ENCODE peak calls at places on chromosomes 3 and 15, in seven cellular contexts. One of them, this sample, is unnamed. For H3K4me1, the result is how much of the 10 kb centered on the place peaks cover.

GRCh38 chr15:74489518-74490338 is 28.8 kb upstream of the UBL7 start:
- DNase-seq in SK-N-SH: peak
- DNase-seq in psoas muscle: peak
- DNase-seq in CD8-positive, alpha-beta memory T cell: peak
- DNase-seq in thyroid gland: peak
- DNase-seq in heart left ventricle: peak
- DNase-seq in neural progenitor cell: peak
- DNase-seq in this sample: peak

GRCh38 chr3:145739926-145740325 is 421.1 kb downstream of the PLOD2 start:
- DNase-seq in psoas muscle: no peak
- DNase-seq in neural progenitor cell: no peak
- DNase-seq in CD8-positive, alpha-beta memory T cell: no peak
- DNase-seq in heart left ventricle: no peak
- DNase-seq in thyroid gland: no peak
- DNase-seq in SK-N-SH: no peak
- DNase-seq in this sample: no peak

GRCh38 chr3:31472479-31473390 is 60.0 kb upstream of the STT3B start:
- DNase-seq in psoas muscle: no peak
- DNase-seq in thyroid gland: no peak
- DNase-seq in SK-N-SH: no peak
- DNase-seq in heart left ventricle: no peak
- DNase-seq in neural progenitor cell: no peak
- DNase-seq in CD8-positive, alpha-beta memory T cell: no peak
- DNase-seq in this sample: peak

GRCh38 chr3:4071481-4072184 is 231.5 kb upstream of the SETMAR start:
- DNase-seq in CD8-positive, alpha-beta memory T cell: no peak
- DNase-seq in neural progenitor cell: peak
- DNase-seq in SK-N-SH: no peak
- DNase-seq in heart left ventricle: no peak
- DNase-seq in psoas muscle: no peak
- DNase-seq in thyroid gland: no peak
- DNase-seq in this sample: no peak

GRCh38 chr15:72271895-72272212 is 500 bp downstream of the PARP6 start:
- DNase-seq in heart left ventricle: no peak
- DNase-seq in psoas muscle: no peak
- DNase-seq in CD8-positive, alpha-beta memory T cell: no peak
- DNase-seq in thyroid gland: no peak
- DNase-seq in neural progenitor cell: peak
- DNase-seq in SK-N-SH: no peak
- DNase-seq in this sample: peak

GRCh38 chr15:56243774-56244236 is at the start of gene RFX7:
- DNase-seq in heart left ventricle: peak
- DNase-seq in psoas muscle: peak
- DNase-seq in SK-N-SH: peak
- DNase-seq in neural progenitor cell: peak
- DNase-seq in CD8-positive, alpha-beta memory T cell: peak
- DNase-seq in thyroid gland: peak
- DNase-seq in this sample: peak

GRCh38 chr15:46956456-46956855 is 760.8 kb upstream of the SEMA6D start:
- DNase-seq in SK-N-SH: no peak
- DNase-seq in thyroid gland: no peak
- DNase-seq in psoas muscle: no peak
- DNase-seq in heart left ventricle: peak
- DNase-seq in CD8-positive, alpha-beta memory T cell: no peak
- DNase-seq in neural progenitor cell: no peak
- DNase-seq in this sample: no peak

GRCh38 chr3:39934696-39935095 is 125.3 kb downstream of the MYRIP start:
- DNase-seq in thyroid gland: no peak
- DNase-seq in heart left ventricle: no peak
- DNase-seq in SK-N-SH: no peak
- DNase-seq in CD8-positive, alpha-beta memory T cell: no peak
- DNase-seq in neural progenitor cell: no peak
- DNase-seq in psoas muscle: no peak
- DNase-seq in this sample: no peak

GRCh38 chr3:112546216-112546759 is 15.5 kb downstream of the ATG3 start:
- DNase-seq in CD8-positive, alpha-beta memory T cell: no peak
- DNase-seq in psoas muscle: no peak
- DNase-seq in SK-N-SH: no peak
- DNase-seq in heart left ventricle: no peak
- DNase-seq in thyroid gland: no peak
- DNase-seq in neural progenitor cell: no peak
- DNase-seq in this sample: peak

GRCh38 chr15:34154725-34155204 is 52.9 kb downstream of the PGBD4 start:
- DNase-seq in heart left ventricle: no peak
- DNase-seq in neural progenitor cell: no peak
- DNase-seq in psoas muscle: no peak
- DNase-seq in thyroid gland: no peak
- DNase-seq in CD8-positive, alpha-beta memory T cell: no peak
- DNase-seq in SK-N-SH: no peak
- DNase-seq in this sample: no peak

GRCh38 chr3:69161587-69162196 is 39.3 kb upstream of the LMOD3 start:
- DNase-seq in SK-N-SH: peak
- DNase-seq in psoas muscle: no peak
- DNase-seq in thyroid gland: peak
- DNase-seq in neural progenitor cell: peak
- DNase-seq in CD8-positive, alpha-beta memory T cell: peak
- DNase-seq in heart left ventricle: no peak
- DNase-seq in this sample: peak

GRCh38 chr15:66291816-66292215 is 1.6 kb upstream of the DIS3L start:
- DNase-seq in CD8-positive, alpha-beta memory T cell: no peak
- DNase-seq in heart left ventricle: no peak
- DNase-seq in neural progenitor cell: no peak
- DNase-seq in thyroid gland: no peak
- DNase-seq in psoas muscle: no peak
- DNase-seq in SK-N-SH: no peak
- DNase-seq in this sample: no peak

GRCh38 chr3:123390865-123391613 is 57.9 kb downstream of the ADCY5 start:
- DNase-seq in neural progenitor cell: no peak
- DNase-seq in psoas muscle: peak
- DNase-seq in thyroid gland: no peak
- DNase-seq in heart left ventricle: no peak
- DNase-seq in SK-N-SH: peak
- DNase-seq in CD8-positive, alpha-beta memory T cell: no peak
- DNase-seq in this sample: no peak

GRCh38 chr3:26422415-26422814 is 200.2 kb upstream of the LRRC3B start:
- DNase-seq in CD8-positive, alpha-beta memory T cell: no peak
- DNase-seq in SK-N-SH: no peak
- DNase-seq in neural progenitor cell: no peak
- DNase-seq in heart left ventricle: no peak
- DNase-seq in psoas muscle: no peak
- DNase-seq in thyroid gland: no peak
- DNase-seq in this sample: no peak

GRCh38 chr15:49270541-49271421 is 100.7 kb downstream of the GALK2 start:
- DNase-seq in heart left ventricle: peak
- DNase-seq in CD8-positive, alpha-beta memory T cell: no peak
- DNase-seq in thyroid gland: peak
- DNase-seq in SK-N-SH: no peak
- DNase-seq in psoas muscle: peak
- DNase-seq in neural progenitor cell: peak
- DNase-seq in this sample: no peak

GRCh38 chr15:85414495-85414894 is 34.1 kb downstream of the AKAP13 start:
- DNase-seq in heart left ventricle: no peak
- DNase-seq in psoas muscle: no peak
- DNase-seq in CD8-positive, alpha-beta memory T cell: no peak
- DNase-seq in neural progenitor cell: no peak
- DNase-seq in thyroid gland: no peak
- DNase-seq in SK-N-SH: no peak
- DNase-seq in this sample: peak

GRCh38 chr3:127735767-127736693 is 63.3 kb downstream of the ABTB1 start:
- DNase-seq in psoas muscle: no peak
- DNase-seq in neural progenitor cell: no peak
- DNase-seq in heart left ventricle: no peak
- DNase-seq in SK-N-SH: no peak
- DNase-seq in CD8-positive, alpha-beta memory T cell: no peak
- DNase-seq in thyroid gland: peak
- DNase-seq in this sample: peak

GRCh38 chr3:106748471-106748870 is 628.8 kb upstream of the CCDC54 start:
- DNase-seq in SK-N-SH: no peak
- DNase-seq in heart left ventricle: no peak
- DNase-seq in psoas muscle: no peak
- DNase-seq in thyroid gland: no peak
- DNase-seq in CD8-positive, alpha-beta memory T cell: no peak
- DNase-seq in neural progenitor cell: no peak
- DNase-seq in this sample: no peak

GRCh38 chr15:60799885-60800728 is 321.2 kb upstream of the ICE2 start:
- DNase-seq in neural progenitor cell: no peak
- DNase-seq in CD8-positive, alpha-beta memory T cell: no peak
- DNase-seq in heart left ventricle: no peak
- DNase-seq in psoas muscle: no peak
- DNase-seq in SK-N-SH: peak
- DNase-seq in thyroid gland: no peak
- DNase-seq in this sample: no peak

GRCh38 chr3:72203105-72203504 is 418.2 kb upstream of the PROK2 start:
- DNase-seq in neural progenitor cell: no peak
- DNase-seq in heart left ventricle: no peak
- DNase-seq in SK-N-SH: no peak
- DNase-seq in CD8-positive, alpha-beta memory T cell: no peak
- DNase-seq in thyroid gland: no peak
- DNase-seq in psoas muscle: no peak
- DNase-seq in this sample: no peak

GRCh38 chr3:154132777-154133375 is 11.7 kb downstream of the ARHGEF26 start:
- DNase-seq in thyroid gland: no peak
- DNase-seq in SK-N-SH: no peak
- DNase-seq in CD8-positive, alpha-beta memory T cell: no peak
- DNase-seq in neural progenitor cell: no peak
- DNase-seq in psoas muscle: no peak
- DNase-seq in heart left ventricle: no peak
- DNase-seq in this sample: peak

GRCh38 chr3:20396335-20396734 is 210.3 kb upstream of the SGO1 start:
- DNase-seq in CD8-positive, alpha-beta memory T cell: no peak
- DNase-seq in heart left ventricle: no peak
- DNase-seq in neural progenitor cell: no peak
- DNase-seq in thyroid gland: no peak
- DNase-seq in SK-N-SH: no peak
- DNase-seq in psoas muscle: no peak
- DNase-seq in this sample: no peak

GRCh38 chr15:101091080-101092017 is 160.5 kb downstream of the CHSY1 start:
- DNase-seq in CD8-positive, alpha-beta memory T cell: no peak
- DNase-seq in psoas muscle: peak
- DNase-seq in neural progenitor cell: no peak
- DNase-seq in heart left ventricle: peak
- DNase-seq in thyroid gland: peak
- DNase-seq in SK-N-SH: no peak
- DNase-seq in this sample: no peak

GRCh38 chr3:86982883-86983282 is 8.1 kb downstream of the VGLL3 start:
- DNase-seq in heart left ventricle: no peak
- DNase-seq in CD8-positive, alpha-beta memory T cell: no peak
- DNase-seq in psoas muscle: no peak
- DNase-seq in neural progenitor cell: no peak
- DNase-seq in thyroid gland: no peak
- DNase-seq in SK-N-SH: no peak
- DNase-seq in this sample: no peak

GRCh38 chr15:99432271-99433025 is 133.3 kb upstream of the MEF2A start:
- DNase-seq in heart left ventricle: peak
- DNase-seq in SK-N-SH: no peak
- DNase-seq in psoas muscle: no peak
- DNase-seq in thyroid gland: no peak
- DNase-seq in CD8-positive, alpha-beta memory T cell: no peak
- DNase-seq in neural progenitor cell: no peak
- DNase-seq in this sample: no peak

GRCh38 chr3:107598926-107599754 is 76.4 kb downstream of the BBX start:
- DNase-seq in SK-N-SH: peak
- DNase-seq in CD8-positive, alpha-beta memory T cell: no peak
- DNase-seq in psoas muscle: peak
- DNase-seq in neural progenitor cell: peak
- DNase-seq in heart left ventricle: peak
- DNase-seq in thyroid gland: peak
- DNase-seq in this sample: peak

GRCh38 chr15:57485869-57486268 is 105.8 kb upstream of the MYZAP start:
- DNase-seq in CD8-positive, alpha-beta memory T cell: no peak
- DNase-seq in heart left ventricle: no peak
- DNase-seq in psoas muscle: peak
- DNase-seq in neural progenitor cell: no peak
- DNase-seq in thyroid gland: peak
- DNase-seq in SK-N-SH: no peak
- DNase-seq in this sample: peak

GRCh38 chr15:75200765-75201608 is 695 bp upstream of the C15orf39 start:
- DNase-seq in SK-N-SH: no peak
- DNase-seq in heart left ventricle: no peak
- DNase-seq in neural progenitor cell: peak
- DNase-seq in psoas muscle: no peak
- DNase-seq in CD8-positive, alpha-beta memory T cell: peak
- DNase-seq in thyroid gland: peak
- DNase-seq in this sample: no peak

GRCh38 chr3:170726976-170727661 is 141.2 kb upstream of the SLC7A14 start:
- DNase-seq in heart left ventricle: no peak
- DNase-seq in CD8-positive, alpha-beta memory T cell: no peak
- DNase-seq in neural progenitor cell: no peak
- DNase-seq in SK-N-SH: no peak
- DNase-seq in psoas muscle: no peak
- DNase-seq in thyroid gland: no peak
- DNase-seq in this sample: peak
- H3K4me1 ChIP-seq in heart left ventricle: under half
- H3K4me1 ChIP-seq in CD8-positive, alpha-beta memory T cell: under half
- H3K4me1 ChIP-seq in neural progenitor cell: under half
- H3K4me1 ChIP-seq in SK-N-SH: under half
- H3K4me1 ChIP-seq in psoas muscle: under half
- H3K4me1 ChIP-seq in thyroid gland: under half
- H3K4me1 ChIP-seq in this sample: under half

GRCh38 chr15:41476416-41477048 is 17.1 kb upstream of the ITPKA start:
- DNase-seq in neural progenitor cell: no peak
- DNase-seq in psoas muscle: no peak
- DNase-seq in heart left ventricle: no peak
- DNase-seq in thyroid gland: no peak
- DNase-seq in SK-N-SH: no peak
- DNase-seq in CD8-positive, alpha-beta memory T cell: no peak
- DNase-seq in this sample: no peak
- H3K27ac ChIP-seq in neural progenitor cell: no peak
- H3K27ac ChIP-seq in psoas muscle: no peak
- H3K27ac ChIP-seq in heart left ventricle: peak
- H3K27ac ChIP-seq in thyroid gland: no peak
- H3K27ac ChIP-seq in SK-N-SH: peak
- H3K27ac ChIP-seq in CD8-positive, alpha-beta memory T cell: peak
- H3K27ac ChIP-seq in this sample: no peak

DNA sequence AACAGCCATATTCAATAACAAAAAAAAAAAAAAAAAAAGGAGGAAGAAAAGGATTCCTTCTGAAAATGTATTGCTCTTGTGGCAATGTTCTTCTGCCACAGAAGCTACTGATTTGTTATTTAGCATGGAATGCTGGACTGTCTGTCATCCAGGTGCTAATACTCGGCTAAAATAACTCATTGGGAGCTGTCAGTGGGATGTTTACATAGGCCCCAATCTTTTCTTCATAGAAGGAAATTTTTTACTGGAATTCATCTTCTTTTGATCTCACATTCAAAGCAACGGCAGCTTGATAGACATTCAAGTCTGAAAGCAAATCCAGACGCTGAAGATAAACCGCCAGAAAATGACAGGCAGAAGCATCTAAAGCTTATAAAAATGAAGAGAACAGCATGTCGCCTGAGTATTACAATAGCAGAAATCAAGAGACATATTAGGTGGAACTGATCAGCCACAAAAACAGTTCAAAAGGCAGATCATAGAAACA is 452.1 kb downstream of the FOXP1 start:
- DNase-seq in SK-N-SH: no peak
- DNase-seq in psoas muscle: no peak
- DNase-seq in CD8-positive, alpha-beta memory T cell: no peak
- DNase-seq in neural progenitor cell: no peak
- DNase-seq in thyroid gland: no peak
- DNase-seq in heart left ventricle: no peak
- DNase-seq in this sample: no peak
- H3K4me1 ChIP-seq in SK-N-SH: under half
- H3K4me1 ChIP-seq in psoas muscle: half or more
- H3K4me1 ChIP-seq in CD8-positive, alpha-beta memory T cell: half or more
- H3K4me1 ChIP-seq in neural progenitor cell: under half
- H3K4me1 ChIP-seq in thyroid gland: half or more
- H3K4me1 ChIP-seq in heart left ventricle: half or more
- H3K4me1 ChIP-seq in this sample: half or more

GRCh38 chr3:57960174-57960505 is 48.1 kb upstream of the FLNB start:
- DNase-seq in CD8-positive, alpha-beta memory T cell: no peak
- DNase-seq in psoas muscle: no peak
- DNase-seq in SK-N-SH: no peak
- DNase-seq in heart left ventricle: no peak
- DNase-seq in thyroid gland: no peak
- DNase-seq in neural progenitor cell: no peak
- DNase-seq in this sample: no peak
- H3K27ac ChIP-seq in CD8-positive, alpha-beta memory T cell: no peak
- H3K27ac ChIP-seq in psoas muscle: peak
- H3K27ac ChIP-seq in SK-N-SH: no peak
- H3K27ac ChIP-seq in heart left ventricle: peak
- H3K27ac ChIP-seq in thyroid gland: no peak
- H3K27ac ChIP-seq in neural progenitor cell: no peak
- H3K27ac ChIP-seq in this sample: no peak